ENCODE peak calls at places on chromosomes 6 and 20, in eight cellular contexts. Y is iPS-NIHi11, H is hypothalamus, U is pancreas, W is activated T-cell treated with anti-CD3 and anti-CD28 coated beads for 48 hours, N is H7, O is aorta, V is HuH-7.5. D is an unnamed sample.

GRCh38 chr20:41424546-41424945 is 57.9 kb upstream of the EMILIN3 start:
- DNase-seq in V (no peak), Y (no peak), H (no peak), N (no peak), U (no peak), W (no peak), O (no peak), D (no peak)

GRCh38 chr6:44464527-44465310 is 77.2 kb downstream of the CDC5L start:
- DNase-seq in O (no peak), V (no peak), U (no peak), H (no peak), Y (no peak), W (no peak), N (peak), D (no peak)

GRCh38 chr6:7295916-7296315 is 17.1 kb downstream of the SSR1 start:
- DNase-seq in N (no peak), Y (no peak), U (no peak), V (no peak), W (no peak), O (no peak), H (no peak), D (no peak)

GRCh38 chr6:79384845-79385244 is 150.4 kb upstream of the HMGN3 start:
- DNase-seq in W (no peak), Y (no peak), U (no peak), N (no peak), V (no peak), O (no peak), H (no peak), D (no peak)

GRCh38 chr6:166488081-166488685 is 98.3 kb downstream of the RAMACL start:
- DNase-seq in H (no peak), U (no peak), W (peak), N (no peak), Y (no peak), O (peak), V (no peak), D (peak)

GRCh38 chr20:53322651-53323050 is 271.0 kb downstream of the ZNF217 start:
- DNase-seq in V (no peak), O (no peak), U (no peak), Y (no peak), N (no peak), W (peak), H (no peak), D (peak)

GRCh38 chr6:41940759-41941279 is 789 bp downstream of the CCND3 start:
- DNase-seq in O (peak), W (peak), H (peak), N (peak), U (peak), Y (peak), V (no peak), D (peak)

GRCh38 chr6:76230711-76231110 is 158.2 kb upstream of the IMPG1 start:
- DNase-seq in V (peak), N (peak), O (no peak), Y (peak), U (peak), H (no peak), W (no peak), D (no peak)

GRCh38 chr6:92767101-92767500 is 652.3 kb downstream of the EPHA7 start:
- DNase-seq in Y (no peak), O (no peak), W (no peak), H (no peak), V (no peak), N (no peak), U (no peak), D (no peak)

GRCh38 chr6:7974932-7975763 is 64.6 kb upstream of the TXNDC5 start:
- DNase-seq in N (no peak), V (peak), Y (no peak), O (peak), U (peak), H (peak), W (no peak), D (no peak)

GRCh38 chr6:43829470-43829869 is 59.5 kb downstream of the VEGFA start:
- DNase-seq in N (no peak), Y (no peak), O (no peak), W (no peak), U (no peak), V (no peak), H (no peak), D (no peak)

GRCh38 chr6:111791415-111791814 is 81.8 kb downstream of the FYN start:
- DNase-seq in N (no peak), O (no peak), H (no peak), Y (no peak), U (no peak), V (no peak), W (no peak), D (no peak)

GRCh38 chr20:14498809-14499208 is 161.4 kb upstream of the FLRT3 start:
- DNase-seq in H (peak), V (no peak), W (no peak), Y (peak), U (no peak), N (peak), O (no peak), D (no peak)

GRCh38 chr6:4714961-4715501 is 61.2 kb upstream of the CDYL start:
- DNase-seq in O (no peak), N (no peak), W (no peak), U (no peak), V (no peak), Y (no peak), H (no peak), D (no peak)

GRCh38 chr6:40819182-40819834 is 219.7 kb downstream of the UNC5CL start:
- DNase-seq in N (no peak), O (no peak), W (no peak), Y (no peak), H (peak), V (no peak), U (no peak), D (peak)

GRCh38 chr6:123715243-123715863 is 78.6 kb upstream of the TRDN start:
- DNase-seq in H (no peak), U (no peak), O (no peak), V (no peak), W (no peak), Y (peak), N (no peak), D (no peak)

GRCh38 chr6:167932468-167933276 is 64.8 kb upstream of the KIF25 start:
- DNase-seq in H (no peak), N (no peak), O (no peak), Y (no peak), U (peak), V (peak), W (no peak), D (no peak)

GRCh38 chr6:106085984-106086832 is at the start of gene PRDM1:
- DNase-seq in V (peak), N (peak), W (peak), O (peak), U (peak), H (peak), Y (peak), D (peak)

GRCh38 chr6:16999486-17000436 is 102.1 kb upstream of the STMND1 start:
- DNase-seq in N (no peak), W (no peak), V (no peak), Y (no peak), U (no peak), O (no peak), H (no peak), D (no peak)

GRCh38 chr6:80356545-80356944 is 250.1 kb downstream of the BCKDHB start:
- DNase-seq in O (no peak), H (no peak), U (no peak), W (no peak), Y (no peak), N (no peak), V (no peak), D (no peak)

GRCh38 chr6:81169166-81169565 is 583.3 kb downstream of the TENT5A start:
- DNase-seq in O (no peak), H (no peak), Y (no peak), W (no peak), U (no peak), N (no peak), V (no peak), D (no peak)

GRCh38 chr20:48823960-48824497 is 3.8 kb downstream of the PREX1 start:
- DNase-seq in Y (no peak), W (peak), U (no peak), N (peak), V (no peak), H (no peak), O (no peak), D (peak)

GRCh38 chr20:63782051-63782471 is 42.5 kb downstream of the SLC2A4RG start:
- DNase-seq in N (peak), Y (no peak), W (peak), V (no peak), U (no peak), O (no peak), H (no peak), D (peak)

GRCh38 chr6:168169624-168170023 is 90.6 kb upstream of the FRMD1 start:
- DNase-seq in W (no peak), U (no peak), Y (no peak), O (no peak), N (no peak), V (no peak), H (no peak), D (no peak)

GRCh38 chr6:87139236-87139635 is 16.1 kb upstream of the ZNF292 start:
- DNase-seq in H (no peak), Y (peak), V (peak), O (no peak), W (no peak), U (peak), N (peak), D (peak)

GRCh38 chr20:61376541-61377231 is 124.6 kb downstream of the CDH4 start:
- DNase-seq in V (no peak), W (no peak), Y (no peak), O (no peak), H (no peak), U (no peak), N (no peak), D (no peak)

GRCh38 chr6:26044140-26045045 is 42.8 kb upstream of the HFE start:
- DNase-seq in Y (no peak), O (peak), U (peak), N (no peak), V (no peak), W (no peak), H (no peak), D (peak)

GRCh38 chr6:44234101-44235090 is 11.0 kb downstream of the SLC29A1 start:
- DNase-seq in O (peak), W (no peak), H (peak), N (peak), U (peak), Y (peak), V (peak), D (peak)

D was measured in stimulated activated naive CD8-positive, alpha-beta T cell treated with anti-CD3 and anti-CD28 coated beads, Interleukin-15, amount 100 ng/mL, for 72 hours.